ENCODE peak calls at places on chromosome 19, in five cellular contexts. One of them, this sample, is unnamed.
A peak's percentile ranks its signal among the peaks of the same experiment; 100 is the strongest.

GRCh38 chr19:41456342-41456918 is 13.5 kb downstream of the ERICH4 start:
- DNase-seq in activated T-cell treated with anti-CD3 and anti-CD28 coated beads for 24 hours: no peak
- DNase-seq in neural crest cell: no peak
- DNase-seq in omental fat pad: no peak
- DNase-seq in AG10803: peak; percentile 67
- DNase-seq in this sample: no peak

GRCh38 chr19:19548915-19549537 is 11.0 kb downstream of the CILP2 start:
- DNase-seq in AG10803: no peak
- DNase-seq in omental fat pad: no peak
- DNase-seq in neural crest cell: no peak
- DNase-seq in activated T-cell treated with anti-CD3 and anti-CD28 coated beads for 24 hours: no peak
- DNase-seq in this sample: no peak

GRCh38 chr19:38250821-38251563 is 5.2 kb downstream of the PPP1R14A start:
- DNase-seq in activated T-cell treated with anti-CD3 and anti-CD28 coated beads for 24 hours: no peak
- DNase-seq in AG10803: no peak
- DNase-seq in neural crest cell: no peak
- DNase-seq in omental fat pad: no peak
- DNase-seq in this sample: peak; percentile 78

GRCh38 chr19:36009220-36009619 is 607 bp upstream of the SYNE4 start:
- DNase-seq in neural crest cell: peak; percentile 49
- DNase-seq in AG10803: peak; percentile 51
- DNase-seq in activated T-cell treated with anti-CD3 and anti-CD28 coated beads for 24 hours: peak; percentile 44
- DNase-seq in omental fat pad: no peak
- DNase-seq in this sample: peak; percentile 89

GRCh38 chr19:36573948-36574726 is 1.0 kb upstream of the ZNF529 start:
- DNase-seq in AG10803: peak; percentile 21
- DNase-seq in omental fat pad: peak; percentile 22
- DNase-seq in neural crest cell: no peak
- DNase-seq in activated T-cell treated with anti-CD3 and anti-CD28 coated beads for 24 hours: no peak
- DNase-seq in this sample: no peak

GRCh38 chr19:11137542-11138384 is 17.8 kb downstream of the SPC24 start:
- DNase-seq in neural crest cell: peak; percentile 69
- DNase-seq in activated T-cell treated with anti-CD3 and anti-CD28 coated beads for 24 hours: peak; percentile 41
- DNase-seq in AG10803: peak; percentile 91
- DNase-seq in omental fat pad: no peak
- DNase-seq in this sample: peak; percentile 64

GRCh38 chr19:3007975-3008374 is 21.1 kb downstream of the TLE2 start:
- DNase-seq in neural crest cell: no peak
- DNase-seq in AG10803: no peak
- DNase-seq in activated T-cell treated with anti-CD3 and anti-CD28 coated beads for 24 hours: no peak
- DNase-seq in omental fat pad: no peak
- DNase-seq in this sample: no peak

GRCh38 chr19:9178901-9179300 is at the start of gene OR7D2:
- DNase-seq in omental fat pad: no peak
- DNase-seq in activated T-cell treated with anti-CD3 and anti-CD28 coated beads for 24 hours: no peak
- DNase-seq in neural crest cell: no peak
- DNase-seq in AG10803: no peak
- DNase-seq in this sample: no peak

GRCh38 chr19:48868196-48868886 is at the start of gene PLEKHA4:
- DNase-seq in neural crest cell: no peak
- DNase-seq in omental fat pad: no peak
- DNase-seq in AG10803: peak; percentile 51
- DNase-seq in activated T-cell treated with anti-CD3 and anti-CD28 coated beads for 24 hours: no peak
- DNase-seq in this sample: no peak

GRCh38 chr19:47176627-47177090 is 46.0 kb downstream of the SAE1 start:
- DNase-seq in activated T-cell treated with anti-CD3 and anti-CD28 coated beads for 24 hours: peak; percentile 32
- DNase-seq in omental fat pad: no peak
- DNase-seq in AG10803: peak; percentile 95
- DNase-seq in neural crest cell: no peak
- DNase-seq in this sample: no peak

GRCh38 chr19:7428651-7429113 is 60.2 kb downstream of the PEX11G start:
- DNase-seq in activated T-cell treated with anti-CD3 and anti-CD28 coated beads for 24 hours: no peak
- DNase-seq in AG10803: no peak
- DNase-seq in neural crest cell: no peak
- DNase-seq in omental fat pad: no peak
- DNase-seq in this sample: no peak